ENCODE peak calls at places on chromosomes 1 and 21, in eight cellular contexts. E is GM23338, Q is GM12891, S is HL-60, N is upper lobe of left lung, D is breast epithelium, C is transverse colon, L is SK-N-SH. F is an unnamed sample.

GRCh38 chr1:178341218-178341956 is 155.4 kb downstream of the CLEC20A start:
- DNase-seq in E (peak), Q (no peak), S (no peak), N (no peak), D (peak), C (peak), L (peak), F (no peak)

GRCh38 chr1:29856663-29857224 is 620.4 kb downstream of the PTPRU start:
- DNase-seq in E (no peak), Q (no peak), S (no peak), N (no peak), D (no peak), C (no peak), L (peak), F (no peak)

GRCh38 chr1:53346007-53346813 is 18.3 kb upstream of the LRP8 start:
- DNase-seq in E (no peak), Q (no peak), S (no peak), N (no peak), D (no peak), C (no peak), L (peak), F (no peak)

GRCh38 chr1:205748398-205749093 is 1.4 kb downstream of the NUCKS1 start:
- DNase-seq in E (peak), Q (no peak), S (no peak), N (no peak), D (no peak), C (no peak), L (peak), F (no peak)

GRCh38 chr21:37753122-37753599 is 163.1 kb downstream of the KCNJ6 start:
- DNase-seq in E (no peak), Q (no peak), S (no peak), N (no peak), D (no peak), C (no peak), L (peak), F (no peak)

GRCh38 chr1:61782771-61783170 is 40.5 kb downstream of the PATJ start:
- DNase-seq in E (no peak), Q (no peak), S (no peak), N (no peak), D (no peak), C (peak), L (no peak), F (no peak)

GRCh38 chr1:222996307-222996983 is 146.6 kb downstream of the TLR5 start:
- DNase-seq in E (no peak), Q (no peak), S (no peak), N (no peak), D (no peak), C (no peak), L (no peak), F (no peak)

GRCh38 chr1:20390589-20391331 is 95.2 kb downstream of the CAMK2N1 start:
- DNase-seq in E (no peak), Q (no peak), S (no peak), N (no peak), D (no peak), C (no peak), L (no peak), F (no peak)

GRCh38 chr1:97063532-97063931 is 341.9 kb downstream of the PTBP2 start:
- DNase-seq in E (no peak), Q (no peak), S (no peak), N (no peak), D (no peak), C (no peak), L (no peak), F (no peak)

GRCh38 chr1:4650981-4651380 is 3.4 kb upstream of the AJAP1 start:
- DNase-seq in E (no peak), Q (no peak), S (no peak), N (no peak), D (no peak), C (no peak), L (no peak), F (no peak)

GRCh38 chr1:238293075-238293474 is 402.4 kb upstream of the ZP4 start:
- DNase-seq in E (no peak), Q (no peak), S (no peak), N (no peak), D (no peak), C (no peak), L (no peak), F (no peak)

GRCh38 chr1:43349594-43350306 is 9.0 kb upstream of the CDC20 start:
- DNase-seq in E (peak), Q (no peak), S (no peak), N (no peak), D (peak), C (no peak), L (no peak), F (no peak)

GRCh38 chr21:46568562-46568961 is 36.3 kb downstream of the S100B start:
- DNase-seq in E (no peak), Q (no peak), S (no peak), N (no peak), D (no peak), C (no peak), L (no peak), F (no peak)

GRCh38 chr1:35264035-35264434 is 4.5 kb upstream of the ZMYM4 start:
- DNase-seq in E (no peak), Q (no peak), S (no peak), N (no peak), D (no peak), C (no peak), L (no peak), F (no peak)

DNA sequence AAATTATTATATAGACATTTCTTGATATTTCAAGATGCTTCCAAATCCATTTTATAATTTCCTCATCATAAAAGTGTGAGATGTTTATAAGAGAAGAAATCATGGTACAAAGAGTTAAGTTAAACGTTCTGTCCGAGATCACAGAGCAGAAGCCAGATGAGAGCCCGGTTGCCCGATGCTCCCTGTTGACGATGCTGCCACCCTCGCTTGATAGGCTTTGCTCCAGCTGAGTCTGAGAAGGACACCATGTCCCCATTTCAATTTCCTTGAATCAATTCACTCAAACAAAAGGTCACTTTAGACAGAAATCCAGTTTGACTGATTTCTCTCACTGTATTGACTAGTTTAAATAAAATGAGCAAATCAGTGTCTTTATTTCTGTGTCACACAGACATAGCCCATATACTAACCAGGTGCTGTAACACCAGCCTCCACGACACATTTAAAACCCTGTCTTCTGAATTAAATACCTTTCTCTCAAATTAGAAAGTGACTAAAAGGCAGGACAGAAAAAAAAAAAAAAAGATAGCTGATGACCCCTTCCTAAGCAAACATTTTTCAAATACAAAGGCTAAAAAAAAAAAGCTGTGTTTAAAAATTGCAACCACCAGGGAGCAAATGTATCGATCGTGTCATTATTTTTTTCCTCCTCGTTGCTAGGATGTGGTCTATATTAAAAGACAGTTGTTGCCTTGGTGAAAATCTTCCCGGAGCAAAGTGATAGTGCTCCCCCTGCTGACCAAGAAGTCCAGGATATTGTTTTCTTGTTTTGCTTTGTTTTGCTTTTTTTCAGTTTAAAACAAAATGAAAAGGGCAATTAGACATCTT is 35.2 kb downstream of the DNASE2B start:
- DNase-seq in E (peak), Q (peak), S (peak), N (no peak), D (no peak), C (peak), L (peak), F (no peak)
- TF ChIP-seq POLR2AphosphoS5 in E (no peak), Q (no peak), S (no peak), N (no peak), D (no peak), C (peak), L (no peak), F (no peak)

GRCh38 chr1:159799446-159799985 is 2.6 kb upstream of the FCRL6 start:
- DNase-seq in E (no peak), Q (no peak), S (no peak), N (no peak), D (no peak), C (no peak), L (no peak), F (no peak)

GRCh38 chr1:159800177-159800935 is 1.8 kb upstream of the FCRL6 start:
- DNase-seq in E (no peak), Q (no peak), S (no peak), N (no peak), D (no peak), C (no peak), L (no peak), F (no peak)

GRCh38 chr1:159802060-159802459 is at the start of gene FCRL6:
- DNase-seq in E (no peak), Q (no peak), S (no peak), N (peak), D (no peak), C (no peak), L (no peak), F (no peak)

GRCh38 chr1:159795534-159795933 is 6.6 kb upstream of the FCRL6 start:
- DNase-seq in E (no peak), Q (no peak), S (no peak), N (no peak), D (no peak), C (no peak), L (no peak), F (no peak)

GRCh38 chr1:159798893-159799292 is 3.3 kb upstream of the FCRL6 start:
- DNase-seq in E (peak), Q (peak), S (peak), N (no peak), D (peak), C (peak), L (peak), F (no peak)
- TF ChIP-seq POLR2AphosphoS5 in E (no peak), Q (no peak), S (no peak), N (no peak), D (no peak), C (no peak), L (no peak), F (no peak)

GRCh38 chr1:112699425-112700144 is 7.3 kb downstream of the RHOC start:
- DNase-seq in E (no peak), Q (no peak), S (no peak), N (no peak), D (no peak), C (no peak), L (no peak), F (no peak)

GRCh38 chr1:112698366-112699310 is 8.3 kb downstream of the RHOC start:
- DNase-seq in E (no peak), Q (no peak), S (no peak), N (no peak), D (no peak), C (peak), L (no peak), F (no peak)

GRCh38 chr1:112696578-112697320 is 10.2 kb downstream of the RHOC start:
- DNase-seq in E (no peak), Q (no peak), S (no peak), N (no peak), D (no peak), C (no peak), L (no peak), F (no peak)

GRCh38 chr1:112695276-112695675 is 11.7 kb downstream of the RHOC start:
- DNase-seq in E (no peak), Q (no peak), S (no peak), N (no peak), D (no peak), C (no peak), L (no peak), F (no peak)

GRCh38 chr1:112697781-112698201 is 9.1 kb downstream of the RHOC start:
- DNase-seq in E (no peak), Q (no peak), S (no peak), N (no peak), D (no peak), C (no peak), L (no peak), F (no peak)
- TF ChIP-seq POLR2AphosphoS5 in E (no peak), Q (no peak), S (no peak), N (no peak), D (no peak), C (no peak), L (no peak), F (no peak)

GRCh38 chr1:201511925-201512539 is 5.1 kb upstream of the CSRP1 start:
- DNase-seq in E (peak), Q (no peak), S (peak), N (peak), D (peak), C (peak), L (peak), F (peak)
- TF ChIP-seq POLR2AphosphoS5 in E (no peak), Q (no peak), S (no peak), N (peak), D (no peak), C (peak), L (no peak), F (no peak)

GRCh38 chr1:105838071-105838470 is 1218.4 kb upstream of the PRMT6 start:
- DNase-seq in E (no peak), Q (no peak), S (no peak), N (no peak), D (no peak), C (no peak), L (no peak), F (no peak)
- TF ChIP-seq POLR2AphosphoS5 in E (no peak), Q (no peak), S (no peak), N (no peak), D (no peak), C (no peak), L (no peak), F (no peak)

DNA sequence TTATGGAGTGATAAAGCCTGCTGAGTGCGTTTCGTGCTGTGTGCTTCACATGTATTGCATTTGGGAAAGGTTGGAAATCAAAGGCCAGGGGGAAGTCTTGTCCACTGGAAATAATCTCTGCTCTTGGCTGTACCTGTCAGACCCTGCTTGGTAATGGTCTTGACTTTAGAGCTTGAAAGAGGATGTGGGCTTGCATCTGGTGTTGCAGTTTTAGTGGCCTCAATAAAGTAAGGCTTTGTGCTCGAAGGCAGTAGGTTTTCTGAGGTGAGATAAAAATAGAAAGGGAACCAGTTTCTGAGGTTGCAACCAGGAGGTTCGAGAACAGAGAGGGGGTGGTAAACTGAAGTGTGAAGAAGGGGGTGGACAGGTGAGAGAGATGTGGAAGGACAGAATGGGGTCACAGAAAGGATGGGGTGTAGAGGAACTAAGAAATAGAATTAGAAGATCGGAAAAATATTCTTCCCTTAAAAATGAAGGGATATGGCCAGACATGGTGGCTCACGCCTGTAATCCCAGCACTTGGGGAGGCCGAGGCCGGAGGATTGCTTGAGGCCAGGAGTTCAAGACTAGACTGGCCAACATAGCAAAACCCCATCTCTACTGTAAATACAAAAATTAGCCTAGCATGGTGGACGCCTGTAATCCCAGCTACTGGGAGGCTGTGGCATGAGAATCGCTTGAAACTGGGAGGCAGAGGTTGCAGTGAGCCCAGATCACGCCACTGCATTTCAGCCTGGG is 1.5 kb downstream of the S100PBP start:
- DNase-seq in E (no peak), Q (peak), S (peak), N (no peak), D (no peak), C (peak), L (no peak), F (peak)
- TF ChIP-seq POLR2AphosphoS5 in E (no peak), Q (peak), S (no peak), N (no peak), D (no peak), C (peak), L (no peak), F (peak)

F was measured in GM12892.